ENCODE peak calls at places on chromosome 3, in six cellular contexts. H, N, R, P, B and C are unnamed samples.

GRCh38 chr3:45553469-45553974 is 41.0 kb upstream of the LIMD1 start:
- DNase-seq in H (no peak), N (no peak), R (no peak), P (peak; percentile 45), B (peak; percentile 83), C (no peak)

GRCh38 chr3:169661567-169662214 is 1.8 kb downstream of the MECOM start:
- DNase-seq in H (peak; percentile 43), N (peak; percentile 21), R (no peak), P (peak; percentile 65), B (peak; percentile 36), C (no peak)

GRCh38 chr3:171168086-171168485 is 141.6 kb upstream of the SLC2A2 start:
- DNase-seq in H (peak; percentile 67), N (peak; percentile 67), R (no peak), P (no peak), B (peak; percentile 22), C (no peak)

GRCh38 chr3:24019585-24019984 is 74.5 kb downstream of the NR1D2 start:
- DNase-seq in H (no peak), N (no peak), R (no peak), P (no peak), B (no peak), C (no peak)

GRCh38 chr3:94184781-94185180 is 121.9 kb downstream of the NSUN3 start:
- DNase-seq in H (no peak), N (no peak), R (no peak), P (peak; percentile 4), B (peak; percentile 0), C (no peak)

GRCh38 chr3:171459942-171460225 is 321 bp downstream of the TNIK start:
- DNase-seq in H (no peak), N (no peak), R (no peak), P (no peak), B (no peak), C (no peak)

GRCh38 chr3:40043444-40043755 is 234.0 kb downstream of the MYRIP start:
- DNase-seq in H (no peak), N (no peak), R (no peak), P (peak; percentile 85), B (no peak), C (peak; percentile 69)

GRCh38 chr3:53630547-53630946 is 136.1 kb downstream of the CACNA1D start:
- DNase-seq in H (no peak), N (peak; percentile 16), R (no peak), P (no peak), B (no peak), C (no peak)

GRCh38 chr3:167691366-167691765 is 37.6 kb upstream of the WDR49 start:
- DNase-seq in H (no peak), N (no peak), R (no peak), P (no peak), B (no peak), C (no peak)

GRCh38 chr3:171487382-171487781 is 27.2 kb upstream of the TNIK start:
- DNase-seq in H (no peak), N (no peak), R (no peak), P (no peak), B (no peak), C (no peak)

GRCh38 chr3:155497930-155498647 is 204.6 kb upstream of the STRIT1 start:
- DNase-seq in H (no peak), N (peak; percentile 56), R (peak; percentile 50), P (no peak), B (peak; percentile 50), C (peak; percentile 41)

GRCh38 chr3:173371848-173372487 is 25.6 kb upstream of the NLGN1 start:
- DNase-seq in H (peak; percentile 57), N (peak; percentile 10), R (no peak), P (peak; percentile 50), B (peak; percentile 34), C (peak; percentile 4)

GRCh38 chr3:177703788-177704187 is 506.5 kb upstream of the TBL1XR1 start:
- DNase-seq in H (no peak), N (peak; percentile 2), R (no peak), P (peak; percentile 15), B (peak; percentile 53), C (no peak)

GRCh38 chr3:4864503-4864902 is 114.7 kb upstream of the BHLHE40 start:
- DNase-seq in H (no peak), N (no peak), R (no peak), P (no peak), B (no peak), C (no peak)

GRCh38 chr3:183631715-183632114 is 3.7 kb upstream of the KLHL24 start:
- DNase-seq in H (no peak), N (no peak), R (no peak), P (no peak), B (no peak), C (no peak)

GRCh38 chr3:12963184-12963868 is 109.9 kb downstream of the IQSEC1 start:
- DNase-seq in H (no peak), N (no peak), R (no peak), P (no peak), B (no peak), C (no peak)

GRCh38 chr3:47916696-47917095 is 99.5 kb downstream of the MAP4 start:
- DNase-seq in H (no peak), N (no peak), R (no peak), P (no peak), B (no peak), C (no peak)

GRCh38 chr3:172125963-172126403 is 86.6 kb downstream of the FNDC3B start:
- DNase-seq in H (no peak), N (no peak), R (no peak), P (peak; percentile 56), B (peak; percentile 79), C (peak; percentile 86)

GRCh38 chr3:37765591-37766219 is 96.0 kb upstream of the CTDSPL start:
- DNase-seq in H (no peak), N (no peak), R (no peak), P (no peak), B (no peak), C (no peak)

GRCh38 chr3:27532931-27533607 is 48.9 kb upstream of the SLC4A7 start:
- DNase-seq in H (peak; percentile 46), N (no peak), R (no peak), P (peak; percentile 29), B (peak; percentile 45), C (no peak)
- H3K4me3 ChIP-seq in H (peak overlapping the region; percentile 6), N (no peak overlapping the region), R (peak overlapping the region; percentile 10), P (no peak overlapping the region), B (peak overlapping the region; percentile 24), C (no peak overlapping the region)

GRCh38 chr3:105397974-105398373 is 31.3 kb downstream of the ALCAM start:
- DNase-seq in H (no peak), N (no peak), R (no peak), P (no peak), B (no peak), C (no peak)
- TF ChIP-seq CTCF in H (no peak), N (no peak), R (no peak), P (no peak), B (no peak), C (no peak)

GRCh38 chr3:134359121-134360010 is 14.9 kb downstream of the AMOTL2 start:
- DNase-seq in H (no peak), N (no peak), R (no peak), P (no peak), B (no peak), C (no peak)
- H3K4me3 ChIP-seq in H (no peak overlapping the region), N (no peak overlapping the region), R (no peak overlapping the region), P (no peak overlapping the region), B (no peak overlapping the region), C (no peak overlapping the region)

GRCh38 chr3:50222169-50222528 is 13.9 kb upstream of the GNAI2 start:
- DNase-seq in H (no peak), N (no peak), R (no peak), P (no peak), B (no peak), C (no peak)
- TF ChIP-seq CTCF in H (no peak), N (no peak), R (no peak), P (no peak), B (no peak), C (no peak)

GRCh38 chr3:195443391-195443989 is 670 bp upstream of the ACAP2 start:
- DNase-seq in H (no peak), N (no peak), R (no peak), P (no peak), B (no peak), C (no peak)
- H3K4me3 ChIP-seq in H (peak overlapping the region; percentile 49), N (peak overlapping the region; percentile 34), R (peak overlapping the region; percentile 32), P (peak overlapping the region; percentile 52), B (no peak overlapping the region), C (peak overlapping the region; percentile 33)